ENCODE peak calls at places on chromosomes 5 and 9, in six cellular contexts. E is foreskin fibroblast, L is dorsolateral prefrontal cortex, C is brain microvascular endothelial cell, O is uterus, H is heart right ventricle. S is an unnamed sample.

GRCh38 chr9:36566813-36567217 is 5.9 kb upstream of the MELK start:
- DNase-seq in E (peak), L (peak), C (peak), O (no peak), H (peak), S (peak)

GRCh38 chr5:140108093-140109049 is 5.5 kb upstream of the PURA start:
- DNase-seq in E (no peak), L (no peak), C (no peak), O (no peak), H (peak), S (no peak)

GRCh38 chr5:133842846-133843725 is 125.3 kb downstream of the C5orf15 start:
- DNase-seq in E (no peak), L (peak), C (no peak), O (no peak), H (no peak), S (no peak)

GRCh38 chr9:5453004-5453403 is 2.7 kb downstream of the CD274 start:
- DNase-seq in E (no peak), L (no peak), C (no peak), O (no peak), H (no peak), S (no peak)

GRCh38 chr9:72309366-72310133 is 55.5 kb downstream of the ZFAND5 start:
- DNase-seq in E (no peak), L (no peak), C (no peak), O (no peak), H (no peak), S (peak)

GRCh38 chr5:123610665-123611406 is 98.9 kb downstream of the CSNK1G3 start:
- DNase-seq in E (peak), L (no peak), C (peak), O (peak), H (peak), S (peak)

GRCh38 chr9:133058051-133058450 is 3.7 kb upstream of the CEL start:
- DNase-seq in E (no peak), L (no peak), C (no peak), O (no peak), H (no peak), S (no peak)

GRCh38 chr5:53943938-53944337 is 366.4 kb downstream of the ARL15 start:
- DNase-seq in E (no peak), L (no peak), C (no peak), O (no peak), H (no peak), S (no peak)

GRCh38 chr5:41408676-41409443 is 101.5 kb downstream of the PLCXD3 start:
- DNase-seq in E (peak), L (no peak), C (no peak), O (no peak), H (no peak), S (peak)

GRCh38 chr5:53671447-53671846 is 111.0 kb downstream of the NDUFS4 start:
- DNase-seq in E (no peak), L (no peak), C (no peak), O (no peak), H (no peak), S (no peak)

GRCh38 chr9:131238402-131239021 is 37.8 kb downstream of the FAM78A start:
- DNase-seq in E (no peak), L (no peak), C (peak), O (no peak), H (peak), S (no peak)

GRCh38 chr5:99334936-99335335 is 406.1 kb upstream of the CHD1 start:
- DNase-seq in E (no peak), L (no peak), C (no peak), O (no peak), H (no peak), S (no peak)

GRCh38 chr5:61311836-61312808 is 19.9 kb upstream of the ZSWIM6 start:
- DNase-seq in E (peak), L (no peak), C (peak), O (no peak), H (no peak), S (peak)

GRCh38 chr5:173581408-173582197 is 34.8 kb downstream of the BOD1 start:
- DNase-seq in E (no peak), L (no peak), C (no peak), O (no peak), H (no peak), S (peak)

GRCh38 chr5:170746081-170746951 is 37.2 kb upstream of the GABRP start:
- DNase-seq in E (no peak), L (no peak), C (no peak), O (no peak), H (peak), S (no peak)

GRCh38 chr5:73448451-73449136 is at the start of gene FOXD1:
- DNase-seq in E (peak), L (no peak), C (peak), O (peak), H (peak), S (peak)

GRCh38 chr9:136499071-136499934 is 16.5 kb upstream of the SEC16A start:
- DNase-seq in E (no peak), L (no peak), C (no peak), O (no peak), H (no peak), S (no peak)

GRCh38 chr9:83238871-83239624 is 176.1 kb upstream of the RASEF start:
- DNase-seq in E (no peak), L (no peak), C (no peak), O (no peak), H (peak), S (peak)

GRCh38 chr5:130102995-130103394 is 198.7 kb downstream of the CHSY3 start:
- DNase-seq in E (no peak), L (no peak), C (no peak), O (no peak), H (no peak), S (no peak)

GRCh38 chr9:13555989-13556500 is 276.6 kb upstream of the MPDZ start:
- DNase-seq in E (no peak), L (no peak), C (no peak), O (no peak), H (no peak), S (no peak)

GRCh38 chr9:94889627-94890026 is 163.1 kb downstream of the AOPEP start:
- DNase-seq in E (no peak), L (no peak), C (no peak), O (no peak), H (no peak), S (no peak)

GRCh38 chr9:74281674-74282073 is 215.5 kb upstream of the RORB start:
- DNase-seq in E (no peak), L (no peak), C (no peak), O (no peak), H (no peak), S (no peak)

DNA sequence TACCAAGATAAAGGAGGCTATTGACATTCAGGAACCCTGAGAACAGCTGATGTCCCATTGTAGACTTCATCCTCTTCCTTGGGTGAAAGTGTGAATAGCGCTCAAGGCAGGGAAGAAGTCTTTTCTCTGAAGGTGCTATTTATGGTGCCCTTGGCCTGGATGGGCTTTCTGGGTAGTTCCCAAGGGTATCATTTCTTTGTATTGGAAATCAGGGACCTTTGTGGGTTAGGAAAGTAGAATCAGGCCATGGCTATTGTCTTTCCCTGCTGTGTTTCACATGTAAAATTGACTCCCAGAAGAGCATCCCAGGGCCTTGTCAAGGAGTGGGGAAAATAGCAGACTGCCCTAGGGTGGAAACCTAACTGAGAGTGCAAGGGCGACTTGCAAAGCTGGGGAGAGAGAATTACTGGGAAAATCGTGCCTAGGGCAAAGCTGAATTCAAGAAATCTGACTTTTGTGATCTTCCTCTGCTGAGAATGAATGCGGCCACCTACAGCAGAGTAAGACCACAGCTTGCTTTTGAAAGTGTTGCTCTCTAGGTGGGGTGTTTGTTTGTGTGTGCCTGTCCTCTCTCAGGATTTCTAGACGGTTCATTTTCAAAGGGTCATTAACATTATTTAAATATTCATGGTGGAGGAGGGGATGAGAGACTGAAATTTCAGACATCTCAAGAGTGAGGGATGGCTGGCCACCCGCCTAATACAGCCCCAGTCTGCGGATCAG is 160.6 kb downstream of the C9orf152 start:
- DNase-seq in E (no peak), L (no peak), C (no peak), O (no peak), H (no peak), S (no peak)
- H3K4me3 ChIP-seq in E (no peak), L (peak), C (peak), O (no peak), H (peak), S (no peak)

GRCh38 chr9:134885647-134886412 is 5.2 kb downstream of the FCN2 start:
- DNase-seq in E (no peak), L (no peak), C (no peak), O (no peak), H (no peak), S (no peak)
- TF ChIP-seq CTCF in E (no peak), L (no peak), C (no peak), O (no peak), H (no peak), S (no peak)

DNA sequence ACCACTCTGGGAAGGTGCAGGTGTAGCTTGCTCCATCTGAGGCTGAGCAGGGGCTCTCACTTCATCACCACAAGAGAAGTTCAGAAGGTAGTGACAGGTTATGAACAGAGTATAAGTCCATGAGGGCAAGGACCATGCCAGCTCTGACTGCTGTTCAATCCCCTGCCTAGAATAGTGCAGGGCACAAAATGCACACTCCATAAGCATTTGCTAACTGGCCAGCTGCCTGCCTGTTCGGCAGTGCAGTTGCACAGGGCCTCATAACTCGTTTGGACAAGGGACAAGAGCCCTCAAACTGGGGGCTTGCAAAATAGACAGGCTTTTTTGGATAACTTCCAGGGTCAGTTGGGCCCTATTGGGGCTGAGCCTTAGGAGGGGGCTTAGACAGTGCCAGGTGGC is 21.1 kb downstream of the SPARC start:
- DNase-seq in E (no peak), L (no peak), C (no peak), O (no peak), H (no peak), S (no peak)
- H3K4me3 ChIP-seq in E (no peak), L (no peak), C (no peak), O (no peak), H (no peak), S (no peak)

DNA sequence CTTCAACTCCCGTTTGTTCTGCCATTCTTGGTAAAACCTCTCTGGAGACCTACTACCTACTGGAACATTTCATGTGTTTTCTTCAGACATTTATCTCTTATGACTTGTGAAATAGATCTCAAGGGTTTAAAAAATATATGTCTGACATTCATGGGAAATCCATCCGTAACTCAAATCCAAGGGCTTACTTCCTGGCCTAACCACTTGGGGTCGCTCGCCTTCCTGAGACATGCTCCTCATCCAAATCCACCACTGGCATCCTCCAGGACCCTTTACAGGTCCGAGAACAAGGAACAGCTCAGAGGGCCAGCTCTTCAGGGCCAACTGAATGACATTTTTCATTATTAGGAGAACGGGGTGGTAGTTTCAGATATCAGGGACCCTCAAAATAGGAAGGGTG is 235.1 kb upstream of the TUT7 start:
- DNase-seq in E (no peak), L (no peak), C (no peak), O (no peak), H (no peak), S (no peak)
- TF ChIP-seq CTCF in E (no peak), L (no peak), C (no peak), O (no peak), H (no peak), S (peak)

GRCh38 chr5:157108961-157109360 is at the start of gene HAVCR2:
- DNase-seq in E (no peak), L (peak), C (no peak), O (no peak), H (no peak), S (no peak)
- H3K4me3 ChIP-seq in E (no peak), L (peak), C (no peak), O (no peak), H (no peak), S (no peak)

S was measured in fibroblast of mammary gland.